ENCODE peak calls at places on chromosome 21, in five cellular contexts. One of them, this sample, is unnamed.

GRCh38 chr21:34004984-34005383 is 68.4 kb upstream of the MRPS6 start:
- DNase-seq in psoas muscle: no peak
- DNase-seq in uterus: peak
- DNase-seq in WTC11: no peak
- DNase-seq in GM13976: no peak
- DNase-seq in this sample: no peak

GRCh38 chr21:40386301-40386911 is 460.6 kb downstream of the DSCAM start:
- DNase-seq in psoas muscle: peak
- DNase-seq in uterus: no peak
- DNase-seq in WTC11: peak
- DNase-seq in GM13976: no peak
- DNase-seq in this sample: peak

GRCh38 chr21:46551636-46552241 is 53.1 kb downstream of the S100B start:
- DNase-seq in psoas muscle: peak
- DNase-seq in uterus: no peak
- DNase-seq in WTC11: peak
- DNase-seq in GM13976: no peak
- DNase-seq in this sample: no peak

GRCh38 chr21:43940672-43941071 is 71.4 kb upstream of the TRAPPC10 start:
- DNase-seq in psoas muscle: no peak
- DNase-seq in uterus: no peak
- DNase-seq in WTC11: no peak
- DNase-seq in GM13976: no peak
- DNase-seq in this sample: no peak

GRCh38 chr21:44012474-44013379 is 618 bp downstream of the TRAPPC10 start:
- DNase-seq in psoas muscle: peak
- DNase-seq in uterus: peak
- DNase-seq in WTC11: peak
- DNase-seq in GM13976: peak
- DNase-seq in this sample: no peak

GRCh38 chr21:17780539-17780938 is 38.6 kb downstream of the C21orf91 start:
- DNase-seq in psoas muscle: no peak
- DNase-seq in uterus: no peak
- DNase-seq in WTC11: no peak
- DNase-seq in GM13976: peak
- DNase-seq in this sample: no peak

GRCh38 chr21:28635541-28635940 is 357.1 kb downstream of the LTN1 start:
- DNase-seq in psoas muscle: no peak
- DNase-seq in uterus: no peak
- DNase-seq in WTC11: no peak
- DNase-seq in GM13976: no peak
- DNase-seq in this sample: no peak

GRCh38 chr21:43884861-43885370 is 19.9 kb downstream of the AGPAT3 start:
- DNase-seq in psoas muscle: peak
- DNase-seq in uterus: no peak
- DNase-seq in WTC11: no peak
- DNase-seq in GM13976: no peak
- DNase-seq in this sample: no peak

GRCh38 chr21:46509760-46510159 is 51.1 kb downstream of the DIP2A start:
- DNase-seq in psoas muscle: no peak
- DNase-seq in uterus: no peak
- DNase-seq in WTC11: no peak
- DNase-seq in GM13976: no peak
- DNase-seq in this sample: no peak

GRCh38 chr21:45227735-45228134 is 60.0 kb downstream of the POFUT2 start:
- DNase-seq in psoas muscle: no peak
- DNase-seq in uterus: no peak
- DNase-seq in WTC11: no peak
- DNase-seq in GM13976: no peak
- DNase-seq in this sample: no peak
- TF ChIP-seq CTCF in psoas muscle: no peak
- TF ChIP-seq CTCF in uterus: no peak
- TF ChIP-seq CTCF in WTC11: no peak
- TF ChIP-seq CTCF in GM13976: no peak
- TF ChIP-seq CTCF in this sample: no peak

GRCh38 chr21:26881504-26882228 is 36.5 kb upstream of the ADAMTS1 start:
- DNase-seq in psoas muscle: no peak
- DNase-seq in uterus: no peak
- DNase-seq in WTC11: no peak
- DNase-seq in GM13976: no peak
- DNase-seq in this sample: no peak
- TF ChIP-seq CTCF in psoas muscle: peak
- TF ChIP-seq CTCF in uterus: peak
- TF ChIP-seq CTCF in WTC11: no peak
- TF ChIP-seq CTCF in GM13976: no peak
- TF ChIP-seq CTCF in this sample: no peak

GRCh38 chr21:36881223-36881622 is 85.2 kb downstream of the HLCS start:
- DNase-seq in psoas muscle: no peak
- DNase-seq in uterus: no peak
- DNase-seq in WTC11: no peak
- DNase-seq in GM13976: no peak
- DNase-seq in this sample: no peak
- TF ChIP-seq CTCF in psoas muscle: no peak
- TF ChIP-seq CTCF in uterus: no peak
- TF ChIP-seq CTCF in WTC11: no peak
- TF ChIP-seq CTCF in GM13976: no peak
- TF ChIP-seq CTCF in this sample: no peak

GRCh38 chr21:31136891-31137290 is 98.6 kb upstream of the KRTAP19-8 start:
- DNase-seq in psoas muscle: no peak
- DNase-seq in uterus: no peak
- DNase-seq in WTC11: no peak
- DNase-seq in GM13976: no peak
- DNase-seq in this sample: no peak
- TF ChIP-seq CTCF in psoas muscle: no peak
- TF ChIP-seq CTCF in uterus: no peak
- TF ChIP-seq CTCF in WTC11: no peak
- TF ChIP-seq CTCF in GM13976: no peak
- TF ChIP-seq CTCF in this sample: no peak

DNA sequence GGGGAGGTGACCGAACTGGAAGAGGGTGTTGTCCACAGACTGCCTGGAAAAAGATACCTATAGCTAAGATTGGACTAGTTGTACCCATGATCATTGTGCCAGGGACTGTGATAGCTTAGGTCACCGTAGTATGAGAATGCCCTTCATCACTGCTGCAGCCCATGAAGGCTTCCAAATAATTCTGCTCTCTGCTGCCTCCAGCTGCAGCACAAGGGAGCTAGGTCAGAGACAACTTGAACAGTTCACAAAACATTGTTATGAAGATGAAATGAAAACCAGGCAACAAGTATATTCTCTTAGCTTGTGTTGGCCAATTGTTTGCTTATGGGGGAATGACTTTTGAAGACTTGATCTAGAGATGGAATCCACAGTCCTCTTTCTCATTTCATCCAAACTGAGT is 246.7 kb downstream of the MRPL39 start:
- DNase-seq in psoas muscle: no peak
- DNase-seq in uterus: no peak
- DNase-seq in WTC11: no peak
- DNase-seq in GM13976: no peak
- DNase-seq in this sample: no peak
- TF ChIP-seq CTCF in psoas muscle: no peak
- TF ChIP-seq CTCF in uterus: no peak
- TF ChIP-seq CTCF in WTC11: no peak
- TF ChIP-seq CTCF in GM13976: no peak
- TF ChIP-seq CTCF in this sample: no peak

DNA sequence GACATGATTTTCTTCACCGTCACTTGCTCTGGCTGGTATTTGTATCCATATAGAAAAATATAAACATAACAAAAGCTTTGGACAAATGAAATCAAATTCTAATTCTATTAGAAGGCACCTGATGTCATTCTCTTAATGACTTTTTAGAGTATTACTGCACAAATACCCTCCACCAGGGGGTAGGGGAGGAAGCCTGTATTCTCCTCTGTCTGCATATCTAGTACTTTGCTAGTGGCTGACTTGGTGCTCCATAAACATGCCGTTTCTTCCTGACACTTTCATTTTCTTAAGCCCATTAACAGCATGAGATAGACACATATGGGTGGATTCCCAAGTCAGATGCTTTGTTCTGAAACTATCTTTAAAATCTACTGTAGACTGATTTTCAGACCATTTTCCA is 20.6 kb upstream of the KCNJ15 start:
- DNase-seq in psoas muscle: no peak
- DNase-seq in uterus: no peak
- DNase-seq in WTC11: no peak
- DNase-seq in GM13976: no peak
- DNase-seq in this sample: no peak
- TF ChIP-seq CTCF in psoas muscle: no peak
- TF ChIP-seq CTCF in uterus: no peak
- TF ChIP-seq CTCF in WTC11: no peak
- TF ChIP-seq CTCF in GM13976: no peak
- TF ChIP-seq CTCF in this sample: no peak

GRCh38 chr21:36917487-36918158 is 48.8 kb downstream of the HLCS start:
- DNase-seq in psoas muscle: no peak
- DNase-seq in uterus: no peak
- DNase-seq in WTC11: peak
- DNase-seq in GM13976: no peak
- DNase-seq in this sample: no peak
- TF ChIP-seq CTCF in psoas muscle: peak
- TF ChIP-seq CTCF in uterus: no peak
- TF ChIP-seq CTCF in WTC11: peak
- TF ChIP-seq CTCF in GM13976: no peak
- TF ChIP-seq CTCF in this sample: no peak

GRCh38 chr21:42835611-42836401 is 43.5 kb downstream of the WDR4 start:
- DNase-seq in psoas muscle: no peak
- DNase-seq in uterus: no peak
- DNase-seq in WTC11: no peak
- DNase-seq in GM13976: no peak
- DNase-seq in this sample: no peak

GRCh38 chr21:42834730-42835191 is 44.6 kb downstream of the WDR4 start:
- DNase-seq in psoas muscle: no peak
- DNase-seq in uterus: no peak
- DNase-seq in WTC11: no peak
- DNase-seq in GM13976: peak
- DNase-seq in this sample: no peak

GRCh38 chr21:42835211-42835610 is 44.1 kb downstream of the WDR4 start:
- DNase-seq in psoas muscle: no peak
- DNase-seq in uterus: no peak
- DNase-seq in WTC11: no peak
- DNase-seq in GM13976: no peak
- DNase-seq in this sample: no peak

GRCh38 chr21:42833859-42834729 is 45.2 kb downstream of the WDR4 start:
- DNase-seq in psoas muscle: no peak
- DNase-seq in uterus: no peak
- DNase-seq in WTC11: no peak
- DNase-seq in GM13976: no peak
- DNase-seq in this sample: no peak

GRCh38 chr21:42833439-42833815 is 45.9 kb downstream of the WDR4 start:
- DNase-seq in psoas muscle: no peak
- DNase-seq in uterus: no peak
- DNase-seq in WTC11: peak
- DNase-seq in GM13976: peak
- DNase-seq in this sample: no peak
- TF ChIP-seq CTCF in psoas muscle: no peak
- TF ChIP-seq CTCF in uterus: no peak
- TF ChIP-seq CTCF in WTC11: no peak
- TF ChIP-seq CTCF in GM13976: peak
- TF ChIP-seq CTCF in this sample: no peak